ENCODE peak calls at places on chromosome 5, in five cellular contexts. O is Peyer's patch; E is CD4-positive, CD25-positive, alpha-beta regulatory T cell; J is fibroblast of lung; W is A549. Q is an unnamed sample.

GRCh38 chr5:148042920-148043319 is 20.9 kb upstream of the SPINK5 start:
- DNase-seq in E (no peak), J (no peak), W (no peak), O (no peak), Q (no peak)

GRCh38 chr5:55187370-55187769 is 14.4 kb upstream of the CDC20B start:
- DNase-seq in J (no peak), E (no peak), O (no peak), W (no peak), Q (no peak)

GRCh38 chr5:179154346-179154990 is 94.3 kb downstream of the ZNF354C start:
- DNase-seq in E (no peak), W (no peak), J (no peak), O (no peak), Q (peak; percentile 58)

GRCh38 chr5:11918463-11919045 is 14.3 kb upstream of the CTNND2 start:
- DNase-seq in W (no peak), O (no peak), J (no peak), E (no peak), Q (no peak)

GRCh38 chr5:58717303-58718012 is 134.6 kb downstream of the RAB3C start:
- DNase-seq in O (no peak), J (no peak), E (no peak), W (no peak), Q (no peak)

GRCh38 chr5:64331597-64332277 is 166.1 kb downstream of the RNF180 start:
- DNase-seq in O (no peak), E (no peak), W (no peak), J (no peak), Q (peak; percentile 79)

GRCh38 chr5:54298947-54299346 is 11.4 kb downstream of the ARL15 start:
- DNase-seq in W (no peak), O (no peak), J (no peak), E (no peak), Q (no peak)

GRCh38 chr5:157312492-157312891 is 46.6 kb downstream of the CYFIP2 start:
- DNase-seq in J (peak; percentile 65), O (peak; percentile 58), E (peak; percentile 66), W (peak; percentile 87), Q (no peak)

GRCh38 chr5:136730426-136730825 is 365.1 kb upstream of the TRPC7 start:
- DNase-seq in W (no peak), J (peak; percentile 23), E (no peak), O (no peak), Q (no peak)

GRCh38 chr5:172772112-172772906 is 1.3 kb upstream of the DUSP1 start:
- DNase-seq in J (peak; percentile 96), W (peak; percentile 80), O (peak; percentile 95), E (peak; percentile 91), Q (peak; percentile 98)

GRCh38 chr5:16934123-16934522 is 2.0 kb downstream of the MYO10 start:
- DNase-seq in J (peak; percentile 58), W (peak; percentile 84), O (no peak), E (no peak), Q (peak; percentile 72)

GRCh38 chr5:16931334-16932110 is 4.6 kb downstream of the MYO10 start:
- DNase-seq in W (no peak), J (peak; percentile 76), O (no peak), E (no peak), Q (peak; percentile 76)

GRCh38 chr5:16932401-16932800 is 3.7 kb downstream of the MYO10 start:
- DNase-seq in E (no peak), W (no peak), O (no peak), J (no peak), Q (no peak)

GRCh38 chr5:16934669-16935068 is 1.4 kb downstream of the MYO10 start:
- DNase-seq in O (no peak), E (no peak), W (no peak), J (peak; percentile 63), Q (no peak)

GRCh38 chr5:16933337-16933736 is 2.8 kb downstream of the MYO10 start:
- DNase-seq in J (no peak), E (no peak), O (no peak), W (no peak), Q (no peak)
- H3K4me3 ChIP-seq in J (peak overlapping the region; percentile 93), E (no peak overlapping the region), O (peak overlapping the region; percentile 85), W (peak overlapping the region; percentile 89), Q (peak overlapping the region; percentile 64)

GRCh38 chr5:132470596-132470995 is 20.0 kb downstream of the IRF1 start:
- DNase-seq in E (no peak), W (no peak), O (no peak), J (no peak), Q (peak; percentile 41)
- H3K4me1 ChIP-seq in E (peaks cover 97% of the 10 kb centered on the region), W (peaks cover 2% of the 10 kb centered on the region), O (peaks cover 90% of the 10 kb centered on the region), J (peaks cover 20% of the 10 kb centered on the region), Q (peaks cover 48% of the 10 kb centered on the region)

GRCh38 chr5:173913686-173914321 is 25.7 kb downstream of the CPEB4 start:
- DNase-seq in E (no peak), J (no peak), W (no peak), O (no peak), Q (no peak)
- H3K4me3 ChIP-seq in E (no peak overlapping the region), J (no peak overlapping the region), W (no peak overlapping the region), O (no peak overlapping the region), Q (no peak overlapping the region)

DNA sequence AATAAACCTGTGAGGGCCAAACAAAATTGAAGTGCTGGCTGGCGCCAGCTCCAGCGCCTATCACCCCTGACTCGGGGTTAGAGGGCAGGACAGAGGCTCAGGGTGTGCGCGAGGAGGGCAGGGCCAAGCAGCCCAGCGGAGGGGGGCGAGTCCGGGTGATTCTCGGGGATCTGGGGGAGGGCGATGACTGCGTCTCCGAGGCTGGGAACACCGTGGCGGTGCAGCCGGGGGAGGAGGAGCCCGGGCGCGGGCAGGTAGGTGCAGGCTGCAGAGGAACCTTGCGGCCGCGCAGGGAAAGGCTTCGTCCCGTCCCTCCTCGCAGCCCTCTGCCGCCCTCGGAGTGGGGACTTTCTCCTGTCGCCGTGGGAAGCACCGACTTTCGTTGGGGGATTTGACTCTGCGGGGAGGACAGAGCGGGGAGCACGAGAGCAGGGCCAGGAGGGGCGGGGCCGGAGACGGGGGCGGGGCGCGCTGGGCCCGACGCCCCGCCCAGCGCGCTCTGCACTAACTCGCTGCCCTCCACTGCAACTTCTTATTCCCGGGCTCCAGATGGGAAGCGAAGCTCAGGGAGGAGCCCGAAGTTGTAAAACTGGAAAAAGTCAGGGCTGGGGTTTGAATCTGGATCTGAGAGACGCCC is 5.3 kb downstream of the RGS14 start:
- DNase-seq in E (peak; percentile 47), J (no peak), W (peak; percentile 79), O (peak; percentile 74), Q (peak; percentile 86)
- H3K4me1 ChIP-seq in E (peaks cover 77% of the 10 kb centered on the region), J (peaks cover 5% of the 10 kb centered on the region), W (peaks cover 3% of the 10 kb centered on the region), O (peaks cover 67% of the 10 kb centered on the region), Q (peaks cover 38% of the 10 kb centered on the region)

DNA sequence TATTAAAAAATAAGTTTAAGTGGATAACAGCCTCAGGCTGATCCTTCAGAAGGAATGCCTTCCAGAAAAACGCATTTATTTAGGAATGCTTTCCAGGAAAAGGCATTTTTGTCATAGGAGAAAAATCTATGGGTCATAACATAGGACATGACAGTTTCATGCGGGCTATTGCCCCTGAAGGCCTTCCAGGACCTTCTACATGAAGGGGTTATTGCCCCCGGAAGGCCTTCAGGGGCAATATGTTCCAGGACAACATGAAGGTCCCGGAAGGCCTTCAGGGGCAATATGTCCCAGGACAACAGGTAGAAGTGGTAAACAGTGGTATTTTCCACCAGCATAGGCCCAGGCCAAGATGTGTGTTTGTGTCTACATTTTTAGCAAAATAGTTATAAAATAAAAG is 191.3 kb upstream of the RASA1 start:
- DNase-seq in E (no peak), O (no peak), J (no peak), W (no peak), Q (no peak)
- H3K4me3 ChIP-seq in E (no peak overlapping the region), O (no peak overlapping the region), J (no peak overlapping the region), W (no peak overlapping the region), Q (no peak overlapping the region)

DNA sequence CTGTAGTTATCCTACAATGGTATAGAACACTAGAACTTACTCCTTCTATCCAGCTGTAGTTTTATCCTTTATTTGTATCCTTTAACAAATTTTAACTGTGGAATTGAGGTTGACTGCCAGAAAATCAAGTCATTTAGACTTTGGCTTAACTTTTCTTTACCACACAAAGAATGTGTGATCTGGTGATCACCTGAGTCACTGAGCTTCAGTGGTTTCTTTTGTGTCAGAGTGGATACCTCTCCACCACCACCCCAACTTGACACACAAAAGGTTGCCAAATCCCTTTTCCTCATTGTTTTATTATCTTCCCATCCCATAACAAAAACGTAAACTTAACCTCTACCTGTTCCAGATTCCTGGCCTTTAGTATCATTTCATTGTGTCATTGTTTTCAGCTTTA is 5.5 kb downstream of the OTULIN start:
- DNase-seq in E (no peak), W (no peak), O (no peak), J (peak; percentile 85), Q (no peak)
- H3K4me1 ChIP-seq in E (peaks cover 93% of the 10 kb centered on the region), W (peaks cover 58% of the 10 kb centered on the region), O (peaks cover 66% of the 10 kb centered on the region), J (no peaks in the 10 kb centered on the region), Q (peaks cover 50% of the 10 kb centered on the region)

DNA sequence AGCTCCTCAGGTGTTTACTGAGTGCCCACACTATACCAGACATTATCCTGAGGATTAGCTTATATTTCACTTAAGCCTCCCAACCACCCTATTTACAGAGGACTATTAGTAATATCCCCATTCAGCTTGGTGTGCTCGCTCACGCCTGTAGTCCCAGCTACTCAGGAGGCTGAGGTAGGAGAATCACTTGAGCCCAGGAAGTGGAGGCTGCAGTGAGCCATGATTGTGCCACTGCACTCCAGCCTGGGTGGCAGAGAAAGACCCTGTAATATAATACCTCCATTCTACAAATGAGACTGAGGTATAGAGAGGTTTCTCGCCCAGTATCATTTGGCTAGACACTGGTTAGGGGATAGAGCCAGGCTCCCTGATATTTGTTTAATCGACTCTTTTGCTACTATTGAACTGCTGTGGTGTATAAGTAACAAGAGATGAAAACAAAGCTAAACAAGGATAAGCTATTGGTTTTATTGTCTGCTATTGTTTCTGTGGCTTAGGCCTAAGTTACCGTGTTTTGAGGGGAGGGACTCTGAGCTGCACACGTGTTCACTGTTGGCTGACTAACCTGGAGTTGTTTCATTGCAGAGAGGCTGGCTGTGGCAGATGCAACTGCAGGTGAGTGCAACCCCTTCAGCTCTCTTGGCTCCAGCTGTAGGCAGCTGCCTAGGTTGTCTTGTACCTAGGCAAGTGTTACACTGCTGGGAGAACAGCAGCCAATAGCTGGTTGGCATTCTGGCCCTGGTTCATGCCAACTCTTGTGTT is 17.8 kb upstream of the MATR3 start:
- DNase-seq in O (no peak), J (peak; percentile 17), E (no peak), W (no peak), Q (no peak)
- H3K4me3 ChIP-seq in O (no peak overlapping the region), J (peak overlapping the region; percentile 44), E (peak overlapping the region; percentile 35), W (peak overlapping the region; percentile 80), Q (no peak overlapping the region)

GRCh38 chr5:150612405-150612804 is 28.1 kb upstream of the SYNPO start:
- DNase-seq in W (no peak), E (no peak), O (no peak), J (no peak), Q (no peak)
- H3K4me1 ChIP-seq in W (peaks cover 14% of the 10 kb centered on the region), E (no peaks in the 10 kb centered on the region), O (peaks cover 76% of the 10 kb centered on the region), J (peaks cover 5% of the 10 kb centered on the region), Q (peaks cover 52% of the 10 kb centered on the region)

DNA sequence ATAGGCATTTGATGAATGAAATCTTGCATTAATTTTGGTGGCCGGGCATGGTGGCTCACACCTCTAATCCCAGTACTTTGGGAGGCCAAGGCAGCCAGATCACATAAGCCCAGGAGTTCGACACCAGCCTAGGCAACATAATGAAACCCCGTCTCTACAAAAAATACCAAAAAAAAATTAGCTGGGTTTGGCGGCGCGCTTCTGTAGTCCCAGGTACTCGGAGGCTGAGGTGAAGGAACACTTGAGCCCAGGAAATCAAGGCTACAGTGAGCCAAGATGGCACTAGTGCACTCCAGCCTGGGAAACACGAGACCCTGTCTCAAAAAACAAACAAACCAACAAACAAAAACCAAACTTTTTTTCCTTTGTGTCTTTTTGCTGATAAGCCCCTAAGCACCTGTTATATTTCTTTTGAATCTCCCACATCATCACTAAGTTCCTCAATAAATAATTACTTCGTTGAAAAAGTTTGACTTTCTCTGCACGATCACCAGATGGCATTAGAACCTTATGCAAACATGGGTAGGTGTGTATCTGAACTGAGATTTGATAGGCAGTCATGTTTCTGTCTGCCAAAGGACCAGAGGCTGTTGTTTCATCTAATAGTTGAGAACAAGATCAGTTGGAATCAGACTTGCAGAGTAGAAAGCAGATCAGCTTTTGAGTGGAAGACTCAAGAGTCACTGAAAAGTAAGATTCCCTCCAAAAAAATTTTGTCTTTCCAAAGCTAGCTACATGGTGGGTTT is 5.5 kb upstream of the MATR3 start:
- DNase-seq in W (no peak), J (no peak), E (no peak), O (no peak), Q (no peak)
- H3K4me3 ChIP-seq in W (no peak overlapping the region), J (no peak overlapping the region), E (no peak overlapping the region), O (no peak overlapping the region), Q (no peak overlapping the region)

Q was measured in upper lobe of right lung.